ENCODE peak calls at places on chromosomes 6 and 20, in five cellular contexts. One of them, this sample, is unnamed.

GRCh38 chr6:104855507-104855906 is 4.2 kb downstream of the HACE1 start:
- DNase-seq in suprapubic skin: no peak
- DNase-seq in left lung: no peak
- DNase-seq in mesothelial cell of epicardium: no peak
- DNase-seq in HepG2: no peak
- DNase-seq in this sample: no peak

GRCh38 chr6:166540631-166541331 is 45.7 kb downstream of the RAMACL start:
- DNase-seq in mesothelial cell of epicardium: no peak
- DNase-seq in left lung: no peak
- DNase-seq in HepG2: no peak
- DNase-seq in suprapubic skin: no peak
- DNase-seq in this sample: no peak

GRCh38 chr6:158475344-158476302 is 84.3 kb upstream of the TMEM181 start:
- DNase-seq in HepG2: no peak
- DNase-seq in mesothelial cell of epicardium: no peak
- DNase-seq in left lung: no peak
- DNase-seq in suprapubic skin: no peak
- DNase-seq in this sample: no peak

GRCh38 chr6:135739288-135739687 is 112.2 kb upstream of the PDE7B start:
- DNase-seq in HepG2: no peak
- DNase-seq in left lung: no peak
- DNase-seq in suprapubic skin: no peak
- DNase-seq in mesothelial cell of epicardium: no peak
- DNase-seq in this sample: no peak

GRCh38 chr20:61257596-61257995 is 5.5 kb downstream of the CDH4 start:
- DNase-seq in left lung: no peak
- DNase-seq in suprapubic skin: no peak
- DNase-seq in HepG2: no peak
- DNase-seq in mesothelial cell of epicardium: no peak
- DNase-seq in this sample: no peak

GRCh38 chr6:147167009-147167408 is 37.2 kb upstream of the STXBP5 start:
- DNase-seq in left lung: no peak
- DNase-seq in suprapubic skin: no peak
- DNase-seq in mesothelial cell of epicardium: no peak
- DNase-seq in HepG2: no peak
- DNase-seq in this sample: no peak

GRCh38 chr6:41622210-41622990 is 15.9 kb upstream of the MDFI start:
- DNase-seq in HepG2: no peak
- DNase-seq in left lung: no peak
- DNase-seq in mesothelial cell of epicardium: no peak
- DNase-seq in suprapubic skin: no peak
- DNase-seq in this sample: no peak

GRCh38 chr6:66930559-66931290 is 1223.7 kb upstream of the EYS start:
- DNase-seq in suprapubic skin: no peak
- DNase-seq in HepG2: no peak
- DNase-seq in mesothelial cell of epicardium: no peak
- DNase-seq in left lung: no peak
- DNase-seq in this sample: no peak

GRCh38 chr6:121426686-121427085 is 8.8 kb upstream of the GJA1 start:
- DNase-seq in HepG2: no peak
- DNase-seq in mesothelial cell of epicardium: no peak
- DNase-seq in left lung: no peak
- DNase-seq in suprapubic skin: no peak
- DNase-seq in this sample: no peak

GRCh38 chr6:52779237-52779636 is 16.0 kb upstream of the GSTA2 start:
- DNase-seq in suprapubic skin: no peak
- DNase-seq in mesothelial cell of epicardium: no peak
- DNase-seq in left lung: no peak
- DNase-seq in HepG2: no peak
- DNase-seq in this sample: no peak

GRCh38 chr6:113396644-113397201 is 460.4 kb upstream of the MARCKS start:
- DNase-seq in suprapubic skin: no peak
- DNase-seq in mesothelial cell of epicardium: no peak
- DNase-seq in HepG2: no peak
- DNase-seq in left lung: no peak
- DNase-seq in this sample: no peak

GRCh38 chr6:69948479-69949114 is 82.2 kb downstream of the COL19A1 start:
- DNase-seq in mesothelial cell of epicardium: no peak
- DNase-seq in left lung: no peak
- DNase-seq in HepG2: no peak
- DNase-seq in suprapubic skin: no peak
- DNase-seq in this sample: no peak

GRCh38 chr6:151661928-151662327 is 145.6 kb upstream of the ESR1 start:
- DNase-seq in mesothelial cell of epicardium: no peak
- DNase-seq in HepG2: no peak
- DNase-seq in suprapubic skin: no peak
- DNase-seq in left lung: no peak
- DNase-seq in this sample: no peak
- TF ChIP-seq CTCF in mesothelial cell of epicardium: no peak
- TF ChIP-seq CTCF in HepG2: no peak
- TF ChIP-seq CTCF in suprapubic skin: no peak
- TF ChIP-seq CTCF in left lung: no peak
- TF ChIP-seq CTCF in this sample: peak

GRCh38 chr20:60209048-60209447 is 250.8 kb downstream of the CDH26 start:
- DNase-seq in HepG2: no peak
- DNase-seq in suprapubic skin: no peak
- DNase-seq in left lung: no peak
- DNase-seq in mesothelial cell of epicardium: no peak
- DNase-seq in this sample: no peak

GRCh38 chr20:60202046-60202445 is 243.8 kb downstream of the CDH26 start:
- DNase-seq in HepG2: no peak
- DNase-seq in mesothelial cell of epicardium: no peak
- DNase-seq in left lung: no peak
- DNase-seq in suprapubic skin: no peak
- DNase-seq in this sample: no peak

GRCh38 chr20:60204601-60205000 is 246.4 kb downstream of the CDH26 start:
- DNase-seq in suprapubic skin: no peak
- DNase-seq in mesothelial cell of epicardium: no peak
- DNase-seq in left lung: no peak
- DNase-seq in HepG2: no peak
- DNase-seq in this sample: no peak

GRCh38 chr20:60203451-60203850 is 245.2 kb downstream of the CDH26 start:
- DNase-seq in mesothelial cell of epicardium: no peak
- DNase-seq in suprapubic skin: no peak
- DNase-seq in HepG2: no peak
- DNase-seq in left lung: no peak
- DNase-seq in this sample: no peak

DNA sequence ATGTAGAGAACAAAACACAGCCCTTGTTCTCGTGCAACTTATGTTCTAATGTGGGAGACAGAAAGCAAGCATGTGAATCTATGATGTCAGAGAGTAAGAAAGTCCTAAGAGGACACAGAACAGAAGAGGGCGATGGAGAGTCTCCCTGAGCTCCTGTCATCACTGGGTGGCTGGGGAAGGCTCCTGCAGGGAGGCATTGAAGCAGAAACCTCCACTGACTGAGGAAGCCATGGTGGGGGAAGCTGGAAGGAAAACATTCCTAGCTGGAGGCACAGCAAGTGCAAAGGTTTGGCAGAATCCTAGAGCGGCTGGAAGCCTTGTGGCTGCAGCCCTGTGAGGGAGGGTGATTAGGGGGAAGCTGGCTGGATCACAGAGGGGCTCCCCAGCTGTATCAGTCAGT is 248.0 kb downstream of the CDH26 start:
- DNase-seq in left lung: no peak
- DNase-seq in HepG2: peak
- DNase-seq in mesothelial cell of epicardium: no peak
- DNase-seq in suprapubic skin: no peak
- DNase-seq in this sample: no peak
- TF ChIP-seq CTCF in left lung: no peak
- TF ChIP-seq CTCF in HepG2: peak
- TF ChIP-seq CTCF in mesothelial cell of epicardium: no peak
- TF ChIP-seq CTCF in suprapubic skin: no peak
- TF ChIP-seq CTCF in this sample: peak

GRCh38 chr20:35297153-35297552 is 4.9 kb upstream of the FAM83C start:
- DNase-seq in left lung: no peak
- DNase-seq in suprapubic skin: no peak
- DNase-seq in mesothelial cell of epicardium: no peak
- DNase-seq in HepG2: no peak
- DNase-seq in this sample: no peak
- TF ChIP-seq CTCF in left lung: no peak
- TF ChIP-seq CTCF in suprapubic skin: no peak
- TF ChIP-seq CTCF in mesothelial cell of epicardium: no peak
- TF ChIP-seq CTCF in HepG2: peak
- TF ChIP-seq CTCF in this sample: no peak

DNA sequence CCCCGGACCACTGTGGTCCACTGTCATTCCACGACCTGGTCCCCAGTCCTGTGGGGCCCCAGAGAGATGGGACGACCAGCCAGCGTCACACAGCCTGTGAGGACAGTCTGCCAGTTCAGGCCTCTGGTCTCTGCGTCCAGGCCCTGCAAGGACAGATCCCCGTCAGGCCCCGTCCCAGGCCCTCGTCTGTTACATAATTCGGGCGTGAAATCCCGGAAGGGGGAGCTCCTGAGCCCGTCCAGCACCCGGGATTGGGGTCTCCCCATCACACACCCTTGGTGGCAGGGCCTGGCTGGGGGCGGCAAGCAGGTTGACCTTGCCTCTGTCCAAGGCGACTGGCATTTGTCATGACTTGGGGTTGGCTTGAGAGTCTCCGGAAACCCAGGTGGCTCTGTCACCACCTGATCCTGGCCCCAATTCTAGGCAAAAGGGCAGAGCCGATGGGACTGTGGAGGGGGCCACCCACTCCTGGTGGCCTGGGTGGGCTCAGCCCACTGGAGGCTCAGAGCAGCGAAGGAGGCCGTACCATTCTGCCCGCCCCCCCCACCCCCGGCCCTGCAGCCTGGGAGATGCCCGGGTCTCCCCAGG is 73.8 kb upstream of the GATA5 start:
- DNase-seq in mesothelial cell of epicardium: no peak
- DNase-seq in left lung: no peak
- DNase-seq in suprapubic skin: no peak
- DNase-seq in HepG2: no peak
- DNase-seq in this sample: no peak
- TF ChIP-seq CTCF in mesothelial cell of epicardium: no peak
- TF ChIP-seq CTCF in left lung: no peak
- TF ChIP-seq CTCF in suprapubic skin: no peak
- TF ChIP-seq CTCF in HepG2: peak
- TF ChIP-seq CTCF in this sample: no peak